ENCODE peak calls at places on chromosomes 2 and 18, in ten cellular contexts. K, T, W, J, G, R, E, Q, M and F are unnamed samples.

GRCh38 chr2:40403233-40403841 is 48.6 kb downstream of the SLC8A1 start:
- DNase-seq in Q (no peak), W (no peak), R (no peak), M (peak), K (no peak), T (peak), E (peak), G (no peak), J (no peak), F (no peak)

GRCh38 chr2:195162194-195162593 is 494.8 kb upstream of the SLC39A10 start:
- DNase-seq in T (no peak), M (no peak), K (no peak), G (no peak), W (no peak), E (no peak), J (no peak), Q (no peak), R (no peak), F (no peak)

GRCh38 chr2:235793163-235793752 is 299.4 kb downstream of the AGAP1 start:
- DNase-seq in K (no peak), Q (peak), E (no peak), W (peak), G (peak), M (peak), R (peak), J (no peak), T (peak), F (no peak)

GRCh38 chr2:176085861-176086771 is 2.4 kb upstream of the EVX2 start:
- DNase-seq in J (peak), M (no peak), T (peak), R (no peak), G (no peak), W (peak), E (no peak), K (no peak), Q (peak), F (no peak)

GRCh38 chr2:182767578-182767977 is 51.5 kb downstream of the DNAJC10 start:
- DNase-seq in E (no peak), T (peak), G (no peak), W (peak), J (no peak), M (peak), K (no peak), Q (no peak), R (peak), F (no peak)

GRCh38 chr2:109393211-109393610 is 220.6 kb downstream of the SEPTIN10 start:
- DNase-seq in M (no peak), R (no peak), G (no peak), Q (no peak), W (no peak), T (no peak), K (no peak), E (no peak), J (no peak), F (no peak)

GRCh38 chr2:221423212-221423804 is 148.8 kb downstream of the EPHA4 start:
- DNase-seq in E (no peak), W (no peak), T (no peak), M (no peak), G (peak), K (no peak), Q (no peak), J (no peak), R (no peak), F (no peak)

GRCh38 chr2:229852565-229852964 is 69.2 kb downstream of the TRIP12 start:
- DNase-seq in Q (peak), T (no peak), M (no peak), W (no peak), E (peak), K (no peak), J (no peak), R (no peak), G (no peak), F (no peak)

GRCh38 chr2:157179706-157180105 is 77.8 kb upstream of the GALNT5 start:
- DNase-seq in Q (no peak), T (no peak), M (no peak), W (no peak), E (no peak), R (no peak), J (no peak), G (no peak), K (no peak), F (no peak)

GRCh38 chr2:120818441-120818920 is 82.8 kb downstream of the GLI2 start:
- DNase-seq in J (peak), K (no peak), T (peak), R (no peak), Q (no peak), E (peak), M (no peak), G (no peak), W (no peak), F (no peak)

GRCh38 chr2:38515155-38516074 is 87.3 kb downstream of the HNRNPLL start:
- DNase-seq in G (peak), T (no peak), J (no peak), E (no peak), Q (no peak), W (peak), M (peak), R (no peak), K (no peak), F (peak)

GRCh38 chr2:238847841-238848565 is at the start of gene TWIST2:
- DNase-seq in T (peak), R (no peak), K (peak), E (peak), G (peak), J (peak), Q (peak), M (peak), W (peak), F (no peak)

GRCh38 chr2:105775809-105776559 is 31.3 kb downstream of the NCK2 start:
- DNase-seq in J (no peak), G (no peak), M (no peak), E (no peak), T (no peak), Q (no peak), W (no peak), R (peak), K (no peak), F (no peak)

GRCh38 chr2:28300921-28301341 is 91.7 kb upstream of the FOSL2 start:
- DNase-seq in K (no peak), J (no peak), Q (no peak), W (peak), M (no peak), E (peak), T (no peak), R (no peak), G (no peak), F (no peak)

GRCh38 chr18:62862451-62862850 is 147.1 kb downstream of the PHLPP1 start:
- DNase-seq in J (no peak), M (no peak), T (no peak), E (no peak), W (no peak), K (no peak), G (no peak), Q (no peak), R (no peak), F (no peak)

GRCh38 chr2:16285813-16286510 is 345.6 kb downstream of the MYCN start:
- DNase-seq in M (no peak), J (no peak), R (no peak), W (no peak), T (no peak), G (no peak), K (no peak), Q (no peak), E (no peak), F (no peak)

GRCh38 chr18:306608-307255 is 38.9 kb upstream of the THOC1 start:
- DNase-seq in M (no peak), R (no peak), J (no peak), E (no peak), W (peak), T (no peak), G (no peak), K (no peak), Q (no peak), F (no peak)

GRCh38 chr2:42922790-42923631 is 130.6 kb upstream of the HAAO start:
- DNase-seq in W (peak), K (no peak), Q (no peak), E (peak), J (no peak), T (no peak), R (no peak), G (no peak), M (peak), F (no peak)

GRCh38 chr2:42922293-42922692 is 129.9 kb upstream of the HAAO start:
- DNase-seq in E (no peak), T (no peak), M (no peak), G (no peak), R (no peak), J (no peak), W (no peak), Q (no peak), K (no peak), F (no peak)

GRCh38 chr2:42925742-42926437 is 133.5 kb upstream of the HAAO start:
- DNase-seq in G (peak), J (peak), W (no peak), T (no peak), Q (no peak), K (no peak), E (no peak), M (no peak), R (no peak), F (no peak)

GRCh38 chr2:42924436-42924897 is 132.1 kb upstream of the HAAO start:
- DNase-seq in E (no peak), M (peak), W (no peak), Q (no peak), G (no peak), T (no peak), J (no peak), R (no peak), K (no peak), F (no peak)

DNA sequence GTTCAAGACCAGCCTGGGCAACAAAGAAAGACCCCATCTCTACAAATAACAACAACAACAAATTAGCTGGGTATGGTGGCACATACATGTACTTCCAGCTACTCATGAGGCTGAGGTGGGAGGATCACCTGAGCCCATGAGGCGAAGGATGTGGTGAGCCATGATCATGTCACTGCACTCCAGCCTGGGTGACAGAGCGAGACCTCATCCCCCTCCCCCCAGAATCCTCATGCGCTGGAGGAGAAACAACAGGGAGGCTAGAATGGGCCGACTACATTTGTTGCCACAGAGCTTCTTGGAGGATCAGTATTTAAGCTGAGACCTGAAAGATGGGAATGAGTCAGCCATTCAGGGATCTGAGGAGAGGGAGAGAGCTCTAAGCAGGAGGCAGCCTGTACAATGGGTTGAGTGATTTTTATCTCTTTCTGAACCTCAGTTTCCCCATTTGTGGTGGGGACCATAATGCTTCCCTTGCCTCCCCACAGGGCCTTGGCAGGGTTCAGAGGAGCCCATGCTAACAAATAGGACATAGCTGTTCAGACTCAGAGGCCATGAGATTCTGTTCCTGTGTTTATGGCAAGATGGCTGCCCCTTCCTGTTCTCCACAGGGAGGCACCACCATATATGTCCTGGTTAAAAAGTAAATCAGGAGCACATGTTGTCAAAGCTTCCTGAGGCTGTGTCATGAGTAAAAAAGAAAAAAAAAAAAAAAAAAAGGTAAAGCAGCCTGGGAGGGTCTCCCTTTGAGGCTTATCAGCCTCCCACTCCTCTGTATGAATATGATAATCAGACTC is 131.4 kb upstream of the HAAO start:
- DNase-seq in T (no peak), W (no peak), R (no peak), K (no peak), E (no peak), G (no peak), J (no peak), M (no peak), Q (no peak), F (no peak)
- TF ChIP-seq CTCF in T (no peak), W (no peak), R (no peak), K (peak), E (no peak), G (no peak), J (no peak), M (no peak), Q (no peak), F (no peak)

GRCh38 chr18:32324173-32324572 is 134.3 kb downstream of the MEP1B start:
- DNase-seq in G (no peak), K (no peak), Q (no peak), W (no peak), M (no peak), J (no peak), E (no peak), T (no peak), R (no peak), F (no peak)
- TF ChIP-seq CTCF in G (no peak), K (no peak), Q (no peak), W (no peak), M (no peak), J (no peak), E (no peak), T (no peak), R (no peak), F (no peak)

GRCh38 chr18:8507361-8507760 is 101.9 kb upstream of the RAB12 start:
- DNase-seq in K (no peak), Q (peak), T (peak), G (no peak), R (peak), E (no peak), M (no peak), W (no peak), J (no peak), F (no peak)
- TF ChIP-seq CTCF in K (no peak), Q (peak), T (no peak), G (no peak), R (peak), E (peak), M (no peak), W (peak), J (no peak), F (no peak)

GRCh38 chr18:58324824-58325520 is 280.9 kb downstream of the NEDD4L start:
- DNase-seq in T (no peak), K (no peak), M (no peak), W (no peak), G (no peak), J (no peak), Q (no peak), E (no peak), R (no peak), F (no peak)

GRCh38 chr18:58319719-58320118 is 275.7 kb downstream of the NEDD4L start:
- DNase-seq in J (no peak), G (no peak), W (no peak), R (no peak), T (no peak), Q (no peak), M (no peak), K (no peak), E (no peak), F (no peak)

GRCh38 chr18:58325521-58325908 is 281.5 kb downstream of the NEDD4L start:
- DNase-seq in K (no peak), G (no peak), Q (no peak), E (peak), T (no peak), R (no peak), J (no peak), W (no peak), M (no peak), F (no peak)

GRCh38 chr18:58320907-58321561 is 277.0 kb downstream of the NEDD4L start:
- DNase-seq in T (no peak), Q (no peak), G (no peak), M (no peak), K (no peak), E (no peak), W (no peak), J (no peak), R (no peak), F (no peak)

GRCh38 chr18:58321986-58322385 is 278.0 kb downstream of the NEDD4L start:
- DNase-seq in M (peak), G (peak), Q (no peak), E (peak), K (no peak), R (peak), W (peak), T (peak), J (peak), F (no peak)
- TF ChIP-seq CTCF in M (peak), G (peak), Q (no peak), E (peak), K (no peak), R (peak), W (peak), T (peak), J (peak), F (no peak)

DNA sequence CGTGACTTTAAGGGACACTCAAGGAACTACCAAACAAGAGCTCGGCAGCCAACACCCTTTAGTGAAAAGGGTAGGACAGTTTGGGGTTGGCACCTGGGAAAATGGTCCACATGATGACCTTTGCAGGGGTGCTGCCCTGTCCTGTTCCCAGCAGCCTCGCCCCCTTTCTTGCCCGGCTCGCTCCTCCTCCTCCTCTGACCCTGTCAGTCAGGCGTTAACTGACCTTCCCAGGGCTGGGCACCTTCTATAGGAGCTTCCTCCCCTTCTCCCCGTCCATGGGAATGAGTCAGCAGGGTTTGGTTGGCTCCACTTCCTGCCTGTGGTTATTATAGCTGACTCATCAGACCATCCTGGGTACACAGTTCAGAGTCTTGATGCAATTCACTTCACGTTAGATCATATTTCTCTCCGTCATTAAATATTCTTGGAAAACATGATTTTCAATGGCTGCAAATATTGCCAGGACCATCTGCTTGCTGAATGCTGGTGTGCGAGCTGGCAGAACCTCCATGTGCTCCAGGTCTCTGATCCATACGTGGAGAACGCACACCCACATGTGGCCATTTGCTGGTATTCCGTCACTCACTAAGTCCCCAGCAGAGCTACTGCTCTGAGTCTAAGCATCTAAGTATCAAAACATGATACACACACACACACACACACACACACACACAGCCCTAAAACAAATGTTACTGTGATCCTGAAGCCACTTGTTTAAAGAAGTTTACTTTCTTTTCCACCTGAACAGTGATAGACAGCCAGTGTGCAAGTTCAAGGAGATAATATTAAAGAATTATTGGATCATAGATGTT is 185.0 kb downstream of the ANAPC1 start:
- DNase-seq in R (peak), Q (no peak), K (peak), E (peak), W (peak), G (peak), M (peak), T (peak), J (peak), F (no peak)
- TF ChIP-seq CTCF in R (peak), Q (no peak), K (no peak), E (peak), W (peak), G (no peak), M (peak), T (peak), J (no peak), F (no peak)

DNA sequence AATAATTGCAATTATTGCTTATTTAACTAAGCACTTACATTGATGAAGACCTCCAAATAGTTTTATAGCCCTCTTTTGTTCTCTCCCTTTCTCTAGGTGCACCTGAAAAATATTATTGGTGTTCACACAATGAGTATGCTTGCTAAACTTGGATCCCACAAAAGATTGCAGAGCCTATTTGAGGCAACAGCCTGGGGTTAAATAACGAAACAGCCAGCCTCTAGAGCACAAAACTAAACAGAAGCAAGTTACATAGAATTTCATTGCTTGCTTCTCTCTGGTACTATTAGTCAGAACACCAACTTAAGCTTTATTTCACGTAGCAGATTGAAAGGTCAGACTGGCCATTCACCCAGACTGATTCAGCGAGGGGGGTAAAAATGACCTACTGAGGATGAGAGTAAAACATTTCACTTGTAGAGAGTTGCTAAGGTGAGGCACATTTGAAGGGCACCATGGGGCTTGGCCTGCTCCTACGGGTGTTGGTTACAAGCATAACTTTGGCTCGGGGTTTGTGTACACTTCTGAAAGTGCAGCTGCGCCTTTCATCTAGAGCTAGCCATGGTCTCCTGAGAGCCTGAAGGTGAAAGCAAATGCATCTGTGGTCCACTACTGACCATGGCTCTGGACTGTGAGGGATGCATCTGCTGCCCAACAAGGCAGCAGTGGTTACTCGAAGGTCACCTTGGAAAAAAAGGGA is 225.1 kb upstream of the LRRTM1 start:
- DNase-seq in Q (no peak), W (no peak), J (no peak), E (no peak), G (no peak), R (no peak), K (no peak), M (no peak), T (no peak), F (no peak)
- TF ChIP-seq CTCF in Q (no peak), W (no peak), J (no peak), E (no peak), G (no peak), R (no peak), K (no peak), M (no peak), T (no peak), F (no peak)

GRCh38 chr18:48638896-48639771 is 100.3 kb downstream of the CTIF start:
- DNase-seq in W (no peak), K (no peak), M (no peak), G (no peak), E (no peak), R (no peak), Q (no peak), J (no peak), T (no peak), F (peak)

GRCh38 chr18:48638451-48638850 is 99.6 kb downstream of the CTIF start:
- DNase-seq in G (no peak), T (no peak), M (no peak), K (no peak), R (no peak), W (no peak), Q (no peak), J (no peak), E (no peak), F (no peak)

GRCh38 chr18:48641981-48642380 is 103.2 kb downstream of the CTIF start:
- DNase-seq in E (no peak), R (no peak), M (no peak), W (no peak), T (no peak), G (no peak), J (no peak), Q (no peak), K (no peak), F (no peak)

GRCh38 chr18:48640566-48641270 is 101.9 kb downstream of the CTIF start:
- DNase-seq in K (no peak), T (no peak), E (peak), M (no peak), J (no peak), Q (no peak), G (no peak), W (no peak), R (no peak), F (no peak)

GRCh38 chr18:48639772-48640432 is 101.1 kb downstream of the CTIF start:
- DNase-seq in K (no peak), W (no peak), J (no peak), E (no peak), Q (peak), T (no peak), G (no peak), M (peak), R (no peak), F (no peak)
- TF ChIP-seq CTCF in K (no peak), W (no peak), J (no peak), E (peak), Q (peak), T (peak), G (peak), M (peak), R (peak), F (no peak)

GRCh38 chr2:167322795-167323194 is 434.5 kb downstream of the XIRP2 start:
- DNase-seq in E (no peak), J (no peak), T (no peak), K (no peak), G (no peak), W (no peak), M (no peak), Q (no peak), R (no peak), F (no peak)
- TF ChIP-seq CTCF in E (no peak), J (no peak), T (no peak), K (no peak), G (no peak), W (no peak), M (no peak), Q (no peak), R (no peak), F (no peak)